ENCODE peak calls at places on chromosome 1, in five cellular contexts. One of them, this sample, is unnamed.

GRCh38 chr1:42680921-42681683 is 1.1 kb upstream of the YBX1 start:
- DNase-seq in dorsolateral prefrontal cortex: no peak
- DNase-seq in cardiac muscle cell: peak
- DNase-seq in fibroblast of mammary gland: peak
- DNase-seq in esophagus squamous epithelium: no peak
- DNase-seq in this sample: peak

GRCh38 chr1:5198328-5198727 is 543.9 kb downstream of the AJAP1 start:
- DNase-seq in dorsolateral prefrontal cortex: no peak
- DNase-seq in cardiac muscle cell: peak
- DNase-seq in fibroblast of mammary gland: no peak
- DNase-seq in esophagus squamous epithelium: no peak
- DNase-seq in this sample: no peak

GRCh38 chr1:43307458-43308158 is 6.8 kb downstream of the TIE1 start:
- DNase-seq in dorsolateral prefrontal cortex: no peak
- DNase-seq in cardiac muscle cell: no peak
- DNase-seq in fibroblast of mammary gland: no peak
- DNase-seq in esophagus squamous epithelium: no peak
- DNase-seq in this sample: no peak

GRCh38 chr1:31010081-31010989 is 55.2 kb downstream of the PUM1 start:
- DNase-seq in dorsolateral prefrontal cortex: no peak
- DNase-seq in cardiac muscle cell: no peak
- DNase-seq in fibroblast of mammary gland: peak
- DNase-seq in esophagus squamous epithelium: no peak
- DNase-seq in this sample: peak

GRCh38 chr1:222413436-222413835 is 134.5 kb downstream of the HHIPL2 start:
- DNase-seq in dorsolateral prefrontal cortex: no peak
- DNase-seq in cardiac muscle cell: no peak
- DNase-seq in fibroblast of mammary gland: no peak
- DNase-seq in esophagus squamous epithelium: no peak
- DNase-seq in this sample: no peak

GRCh38 chr1:20291621-20292020 is 946 bp downstream of the VWA5B1 start:
- DNase-seq in dorsolateral prefrontal cortex: no peak
- DNase-seq in cardiac muscle cell: peak
- DNase-seq in fibroblast of mammary gland: no peak
- DNase-seq in esophagus squamous epithelium: no peak
- DNase-seq in this sample: no peak

GRCh38 chr1:236692128-236692527 is 5.8 kb downstream of the ACTN2 start:
- DNase-seq in dorsolateral prefrontal cortex: no peak
- DNase-seq in cardiac muscle cell: no peak
- DNase-seq in fibroblast of mammary gland: no peak
- DNase-seq in esophagus squamous epithelium: no peak
- DNase-seq in this sample: no peak

GRCh38 chr1:27816921-27817630 is 13.5 kb upstream of the PPP1R8 start:
- DNase-seq in dorsolateral prefrontal cortex: no peak
- DNase-seq in cardiac muscle cell: peak
- DNase-seq in fibroblast of mammary gland: peak
- DNase-seq in esophagus squamous epithelium: no peak
- DNase-seq in this sample: peak

GRCh38 chr1:41353744-41354143 is 7.5 kb upstream of the FOXO6 start:
- DNase-seq in dorsolateral prefrontal cortex: no peak
- DNase-seq in cardiac muscle cell: no peak
- DNase-seq in fibroblast of mammary gland: peak
- DNase-seq in esophagus squamous epithelium: no peak
- DNase-seq in this sample: no peak

GRCh38 chr1:32881871-32882850 is 4.1 kb upstream of the HPCA start:
- DNase-seq in dorsolateral prefrontal cortex: no peak
- DNase-seq in cardiac muscle cell: no peak
- DNase-seq in fibroblast of mammary gland: no peak
- DNase-seq in esophagus squamous epithelium: no peak
- DNase-seq in this sample: no peak

GRCh38 chr1:224726783-224727182 is 110.7 kb downstream of the CNIH3 start:
- DNase-seq in dorsolateral prefrontal cortex: no peak
- DNase-seq in cardiac muscle cell: no peak
- DNase-seq in fibroblast of mammary gland: peak
- DNase-seq in esophagus squamous epithelium: no peak
- DNase-seq in this sample: peak

GRCh38 chr1:98383341-98383740 is 278.2 kb upstream of the SNX7 start:
- DNase-seq in dorsolateral prefrontal cortex: no peak
- DNase-seq in cardiac muscle cell: no peak
- DNase-seq in fibroblast of mammary gland: no peak
- DNase-seq in esophagus squamous epithelium: no peak
- DNase-seq in this sample: peak

GRCh38 chr1:7539772-7540175 is 231.3 kb upstream of the VAMP3 start:
- DNase-seq in dorsolateral prefrontal cortex: no peak
- DNase-seq in cardiac muscle cell: peak
- DNase-seq in fibroblast of mammary gland: no peak
- DNase-seq in esophagus squamous epithelium: no peak
- DNase-seq in this sample: no peak

GRCh38 chr1:116765962-116766361 is 11.7 kb downstream of the CD2 start:
- DNase-seq in dorsolateral prefrontal cortex: no peak
- DNase-seq in cardiac muscle cell: no peak
- DNase-seq in fibroblast of mammary gland: peak
- DNase-seq in esophagus squamous epithelium: no peak
- DNase-seq in this sample: peak

GRCh38 chr1:16078925-16079656 is 5.6 kb upstream of the FAM131C start:
- DNase-seq in dorsolateral prefrontal cortex: peak
- DNase-seq in cardiac muscle cell: peak
- DNase-seq in fibroblast of mammary gland: peak
- DNase-seq in esophagus squamous epithelium: no peak
- DNase-seq in this sample: peak

GRCh38 chr1:67723620-67724019 is 38.6 kb downstream of the GADD45A start:
- DNase-seq in dorsolateral prefrontal cortex: no peak
- DNase-seq in cardiac muscle cell: no peak
- DNase-seq in fibroblast of mammary gland: peak
- DNase-seq in esophagus squamous epithelium: no peak
- DNase-seq in this sample: peak

GRCh38 chr1:44049839-44050238 is 18.6 kb upstream of the SLC6A9 start:
- DNase-seq in dorsolateral prefrontal cortex: no peak
- DNase-seq in cardiac muscle cell: no peak
- DNase-seq in fibroblast of mammary gland: peak
- DNase-seq in esophagus squamous epithelium: no peak
- DNase-seq in this sample: peak

GRCh38 chr1:177983824-177984528 is 14.1 kb upstream of the SEC16B start:
- DNase-seq in dorsolateral prefrontal cortex: no peak
- DNase-seq in cardiac muscle cell: peak
- DNase-seq in fibroblast of mammary gland: peak
- DNase-seq in esophagus squamous epithelium: no peak
- DNase-seq in this sample: peak

GRCh38 chr1:226654046-226654445 is 85.0 kb downstream of the ITPKB start:
- DNase-seq in dorsolateral prefrontal cortex: no peak
- DNase-seq in cardiac muscle cell: peak
- DNase-seq in fibroblast of mammary gland: no peak
- DNase-seq in esophagus squamous epithelium: no peak
- DNase-seq in this sample: peak

GRCh38 chr1:1924849-1925248 is 5.8 kb upstream of the TMEM52 start:
- DNase-seq in dorsolateral prefrontal cortex: no peak
- DNase-seq in cardiac muscle cell: no peak
- DNase-seq in fibroblast of mammary gland: no peak
- DNase-seq in esophagus squamous epithelium: no peak
- DNase-seq in this sample: no peak

GRCh38 chr1:3352084-3352951 is 102.1 kb upstream of the ARHGEF16 start:
- DNase-seq in dorsolateral prefrontal cortex: no peak
- DNase-seq in cardiac muscle cell: peak
- DNase-seq in fibroblast of mammary gland: peak
- DNase-seq in esophagus squamous epithelium: no peak
- DNase-seq in this sample: peak

GRCh38 chr1:10650591-10651216 is 145.7 kb downstream of the CASZ1 start:
- DNase-seq in dorsolateral prefrontal cortex: no peak
- DNase-seq in cardiac muscle cell: no peak
- DNase-seq in fibroblast of mammary gland: no peak
- DNase-seq in esophagus squamous epithelium: no peak
- DNase-seq in this sample: no peak

GRCh38 chr1:183676515-183677189 is 23.5 kb upstream of the APOBEC4 start:
- DNase-seq in dorsolateral prefrontal cortex: no peak
- DNase-seq in cardiac muscle cell: peak
- DNase-seq in fibroblast of mammary gland: peak
- DNase-seq in esophagus squamous epithelium: no peak
- DNase-seq in this sample: peak

GRCh38 chr1:85581802-85582686 is 1.5 kb downstream of the CCN1 start:
- DNase-seq in dorsolateral prefrontal cortex: no peak
- DNase-seq in cardiac muscle cell: peak
- DNase-seq in fibroblast of mammary gland: peak
- DNase-seq in esophagus squamous epithelium: no peak
- DNase-seq in this sample: peak

GRCh38 chr1:94109478-94109877 is 11.5 kb downstream of the ABCA4 start:
- DNase-seq in dorsolateral prefrontal cortex: no peak
- DNase-seq in cardiac muscle cell: no peak
- DNase-seq in fibroblast of mammary gland: no peak
- DNase-seq in esophagus squamous epithelium: no peak
- DNase-seq in this sample: no peak

GRCh38 chr1:170881268-170882265 is 53.8 kb upstream of the MROH9 start:
- DNase-seq in dorsolateral prefrontal cortex: no peak
- DNase-seq in cardiac muscle cell: peak
- DNase-seq in fibroblast of mammary gland: peak
- DNase-seq in esophagus squamous epithelium: no peak
- DNase-seq in this sample: peak

GRCh38 chr1:15833842-15834405 is 13.6 kb upstream of the SPEN start:
- DNase-seq in dorsolateral prefrontal cortex: no peak
- DNase-seq in cardiac muscle cell: no peak
- DNase-seq in fibroblast of mammary gland: no peak
- DNase-seq in esophagus squamous epithelium: no peak
- DNase-seq in this sample: no peak

GRCh38 chr1:64124751-64125445 is 78.5 kb upstream of the UBE2U start:
- DNase-seq in dorsolateral prefrontal cortex: no peak
- DNase-seq in cardiac muscle cell: no peak
- DNase-seq in fibroblast of mammary gland: no peak
- DNase-seq in esophagus squamous epithelium: no peak
- DNase-seq in this sample: no peak

GRCh38 chr1:115373305-115373704 is 35.3 kb upstream of the NGF start:
- DNase-seq in dorsolateral prefrontal cortex: no peak
- DNase-seq in cardiac muscle cell: no peak
- DNase-seq in fibroblast of mammary gland: peak
- DNase-seq in esophagus squamous epithelium: no peak
- DNase-seq in this sample: peak

DNA sequence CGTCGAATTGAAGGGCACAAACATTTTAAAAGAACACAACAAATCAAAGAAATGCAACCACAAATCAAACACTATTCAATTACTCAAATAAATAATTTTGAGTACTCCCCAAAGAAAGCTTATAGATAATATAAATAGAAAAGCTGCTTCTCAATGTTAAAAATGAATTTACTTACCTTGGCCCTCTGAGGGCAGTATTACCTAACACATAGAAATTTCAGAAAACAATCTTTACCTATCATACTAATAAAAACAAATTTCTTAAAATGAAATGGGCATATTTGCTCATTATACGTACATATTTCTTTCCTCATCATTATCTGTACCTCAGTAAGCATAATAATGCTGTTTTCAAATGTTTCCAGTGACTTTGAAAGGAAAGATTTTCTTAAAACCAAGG is 141.8 kb downstream of the AKT3 start:
- DNase-seq in dorsolateral prefrontal cortex: no peak
- DNase-seq in cardiac muscle cell: no peak
- DNase-seq in fibroblast of mammary gland: no peak
- DNase-seq in esophagus squamous epithelium: no peak
- DNase-seq in this sample: peak
- TF ChIP-seq CTCF in dorsolateral prefrontal cortex: peak
- TF ChIP-seq CTCF in cardiac muscle cell: peak
- TF ChIP-seq CTCF in fibroblast of mammary gland: peak
- TF ChIP-seq CTCF in esophagus squamous epithelium: no peak
- TF ChIP-seq CTCF in this sample: no peak

GRCh38 chr1:206457408-206457807 is 12.9 kb upstream of the IKBKE start:
- DNase-seq in dorsolateral prefrontal cortex: no peak
- DNase-seq in cardiac muscle cell: no peak
- DNase-seq in fibroblast of mammary gland: peak
- DNase-seq in esophagus squamous epithelium: no peak
- DNase-seq in this sample: no peak
- H3K4me3 ChIP-seq in dorsolateral prefrontal cortex: no peak
- H3K4me3 ChIP-seq in cardiac muscle cell: no peak
- H3K4me3 ChIP-seq in fibroblast of mammary gland: no peak
- H3K4me3 ChIP-seq in esophagus squamous epithelium: no peak
- H3K4me3 ChIP-seq in this sample: no peak

GRCh38 chr1:190373705-190374336 is 103.8 kb downstream of the BRINP3 start:
- DNase-seq in dorsolateral prefrontal cortex: no peak
- DNase-seq in cardiac muscle cell: peak
- DNase-seq in fibroblast of mammary gland: no peak
- DNase-seq in esophagus squamous epithelium: no peak
- DNase-seq in this sample: peak
- TF ChIP-seq CTCF in dorsolateral prefrontal cortex: peak
- TF ChIP-seq CTCF in cardiac muscle cell: peak
- TF ChIP-seq CTCF in fibroblast of mammary gland: no peak
- TF ChIP-seq CTCF in esophagus squamous epithelium: no peak
- TF ChIP-seq CTCF in this sample: peak

GRCh38 chr1:241457421-241457820 is 62.1 kb downstream of the FH start:
- DNase-seq in dorsolateral prefrontal cortex: no peak
- DNase-seq in cardiac muscle cell: no peak
- DNase-seq in fibroblast of mammary gland: no peak
- DNase-seq in esophagus squamous epithelium: no peak
- DNase-seq in this sample: no peak

GRCh38 chr1:241462371-241462770 is 57.2 kb downstream of the FH start:
- DNase-seq in dorsolateral prefrontal cortex: no peak
- DNase-seq in cardiac muscle cell: no peak
- DNase-seq in fibroblast of mammary gland: peak
- DNase-seq in esophagus squamous epithelium: no peak
- DNase-seq in this sample: peak

GRCh38 chr1:241456743-241457142 is 62.8 kb downstream of the FH start:
- DNase-seq in dorsolateral prefrontal cortex: no peak
- DNase-seq in cardiac muscle cell: no peak
- DNase-seq in fibroblast of mammary gland: no peak
- DNase-seq in esophagus squamous epithelium: no peak
- DNase-seq in this sample: no peak

GRCh38 chr1:241460098-241460873 is 59.3 kb downstream of the FH start:
- DNase-seq in dorsolateral prefrontal cortex: no peak
- DNase-seq in cardiac muscle cell: no peak
- DNase-seq in fibroblast of mammary gland: no peak
- DNase-seq in esophagus squamous epithelium: no peak
- DNase-seq in this sample: no peak

GRCh38 chr1:241459186-241459802 is 60.3 kb downstream of the FH start:
- DNase-seq in dorsolateral prefrontal cortex: no peak
- DNase-seq in cardiac muscle cell: no peak
- DNase-seq in fibroblast of mammary gland: no peak
- DNase-seq in esophagus squamous epithelium: no peak
- DNase-seq in this sample: no peak
- H3K4me3 ChIP-seq in dorsolateral prefrontal cortex: no peak
- H3K4me3 ChIP-seq in cardiac muscle cell: no peak
- H3K4me3 ChIP-seq in fibroblast of mammary gland: no peak
- H3K4me3 ChIP-seq in esophagus squamous epithelium: no peak
- H3K4me3 ChIP-seq in this sample: no peak